ENCODE peak calls at places on chromosomes 12 and 14, in seven cellular contexts. One of them, this sample, is unnamed.
A peak's percentile ranks its signal among the peaks of the same experiment; 100 is the strongest.

GRCh38 chr12:25529738-25530137 is 23.3 kb downstream of the LMNTD1 start:
- DNase-seq in heart left ventricle: no peak
- DNase-seq in sigmoid colon: no peak
- DNase-seq in thyroid gland: no peak
- DNase-seq in IMR-90: peak; percentile 68
- DNase-seq in ovary: no peak
- DNase-seq in uterus: no peak
- DNase-seq in this sample: no peak

GRCh38 chr14:103762547-103762946 is 46.9 kb downstream of the ZFYVE21 start:
- DNase-seq in IMR-90: no peak
- DNase-seq in ovary: no peak
- DNase-seq in thyroid gland: no peak
- DNase-seq in sigmoid colon: no peak
- DNase-seq in heart left ventricle: no peak
- DNase-seq in uterus: no peak
- DNase-seq in this sample: no peak

GRCh38 chr12:9363145-9363544 is 154.9 kb upstream of the PZP start:
- DNase-seq in uterus: no peak
- DNase-seq in IMR-90: no peak
- DNase-seq in heart left ventricle: no peak
- DNase-seq in sigmoid colon: no peak
- DNase-seq in thyroid gland: no peak
- DNase-seq in ovary: no peak
- DNase-seq in this sample: no peak

GRCh38 chr14:100173353-100173752 is 13.9 kb upstream of the DEGS2 start:
- DNase-seq in uterus: no peak
- DNase-seq in IMR-90: no peak
- DNase-seq in thyroid gland: no peak
- DNase-seq in heart left ventricle: no peak
- DNase-seq in ovary: no peak
- DNase-seq in sigmoid colon: no peak
- DNase-seq in this sample: no peak

GRCh38 chr12:46490635-46491034 is 118.1 kb upstream of the SLC38A2 start:
- DNase-seq in uterus: no peak
- DNase-seq in sigmoid colon: no peak
- DNase-seq in ovary: no peak
- DNase-seq in IMR-90: peak; percentile 83
- DNase-seq in thyroid gland: no peak
- DNase-seq in heart left ventricle: no peak
- DNase-seq in this sample: no peak

GRCh38 chr14:74655597-74656389 is 43.8 kb upstream of the LTBP2 start:
- DNase-seq in IMR-90: peak; percentile 61
- DNase-seq in heart left ventricle: no peak
- DNase-seq in sigmoid colon: no peak
- DNase-seq in thyroid gland: no peak
- DNase-seq in ovary: no peak
- DNase-seq in uterus: no peak
- DNase-seq in this sample: no peak

GRCh38 chr12:2268478-2269286 is 215.9 kb downstream of the CACNA1C start:
- DNase-seq in IMR-90: peak; percentile 81
- DNase-seq in uterus: no peak
- DNase-seq in sigmoid colon: no peak
- DNase-seq in heart left ventricle: no peak
- DNase-seq in thyroid gland: no peak
- DNase-seq in ovary: no peak
- DNase-seq in this sample: no peak

GRCh38 chr12:94427520-94428381 is 31.9 kb downstream of the CEP83 start:
- DNase-seq in heart left ventricle: peak; percentile 56
- DNase-seq in thyroid gland: peak; percentile 89
- DNase-seq in ovary: peak; percentile 72
- DNase-seq in sigmoid colon: peak; percentile 85
- DNase-seq in IMR-90: peak; percentile 82
- DNase-seq in uterus: peak; percentile 80
- DNase-seq in this sample: peak; percentile 24

GRCh38 chr14:71117839-71118743 is 210.8 kb downstream of the PCNX1 start:
- DNase-seq in heart left ventricle: no peak
- DNase-seq in sigmoid colon: no peak
- DNase-seq in thyroid gland: no peak
- DNase-seq in ovary: no peak
- DNase-seq in uterus: no peak
- DNase-seq in IMR-90: peak; percentile 78
- DNase-seq in this sample: peak; percentile 55

GRCh38 chr12:126772171-126772864 is 1494.7 kb upstream of the TMEM132C start:
- DNase-seq in IMR-90: peak; percentile 2
- DNase-seq in thyroid gland: no peak
- DNase-seq in heart left ventricle: no peak
- DNase-seq in ovary: no peak
- DNase-seq in uterus: no peak
- DNase-seq in sigmoid colon: no peak
- DNase-seq in this sample: peak; percentile 15

GRCh38 chr14:78710963-78711362 is 540.8 kb downstream of the NRXN3 start:
- DNase-seq in thyroid gland: peak; percentile 45
- DNase-seq in heart left ventricle: no peak
- DNase-seq in sigmoid colon: no peak
- DNase-seq in ovary: no peak
- DNase-seq in uterus: no peak
- DNase-seq in IMR-90: no peak
- DNase-seq in this sample: no peak

GRCh38 chr12:65656904-65657351 is 167.4 kb upstream of the HMGA2 start:
- DNase-seq in thyroid gland: no peak
- DNase-seq in heart left ventricle: no peak
- DNase-seq in uterus: no peak
- DNase-seq in ovary: no peak
- DNase-seq in sigmoid colon: no peak
- DNase-seq in IMR-90: peak; percentile 99
- DNase-seq in this sample: no peak
- TF ChIP-seq POLR2A in thyroid gland: no peak
- TF ChIP-seq POLR2A in heart left ventricle: no peak
- TF ChIP-seq POLR2A in uterus: no peak
- TF ChIP-seq POLR2A in ovary: no peak
- TF ChIP-seq POLR2A in sigmoid colon: no peak
- TF ChIP-seq POLR2A in IMR-90: peak; percentile 24
- TF ChIP-seq POLR2A in this sample: no peak

DNA sequence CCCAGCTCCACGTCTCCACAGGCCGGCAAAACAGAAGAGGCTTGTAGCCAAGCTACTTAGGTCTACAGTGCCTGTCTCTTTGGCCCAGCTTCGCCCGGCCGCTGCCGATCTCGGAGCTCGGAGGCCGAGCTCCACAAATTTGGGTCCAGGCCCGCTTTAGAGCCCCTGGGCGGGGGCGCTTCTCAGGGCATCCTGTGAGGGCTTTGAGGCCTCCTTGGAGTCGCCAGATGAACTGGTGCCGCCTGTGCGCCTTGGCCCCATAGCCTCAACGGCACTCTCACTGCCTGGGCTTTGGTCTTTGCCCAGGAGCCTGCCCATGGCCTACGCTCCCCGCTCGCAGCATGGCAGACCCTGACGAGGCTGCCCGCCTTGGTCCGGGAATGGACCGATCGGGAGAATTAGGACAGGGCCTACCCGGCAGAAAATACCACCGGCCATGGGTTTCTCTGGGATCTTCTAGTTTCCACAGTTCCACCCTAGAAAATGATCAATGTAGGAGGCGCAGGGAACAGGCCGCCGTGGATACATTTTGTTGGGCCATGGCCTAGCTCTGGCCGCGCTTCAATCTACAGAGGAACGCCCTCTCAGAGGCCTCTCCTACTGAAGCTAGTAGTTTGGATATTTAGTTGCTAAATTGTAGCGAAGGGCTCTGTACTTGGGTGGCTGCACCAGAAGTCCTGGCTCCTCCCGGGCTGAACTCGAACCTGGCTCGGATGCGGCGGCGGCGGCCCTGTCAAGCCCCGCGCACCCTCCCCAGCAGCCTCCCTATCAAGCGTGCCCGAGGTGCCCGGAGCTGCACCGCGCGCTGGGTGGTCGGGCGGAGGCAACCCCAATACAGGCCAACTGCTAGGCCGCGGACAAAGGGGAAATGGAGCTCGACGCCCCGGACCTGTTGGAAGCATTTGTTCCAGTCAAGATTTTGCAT is 1.1 kb upstream of the NKX2-8 start:
- DNase-seq in uterus: no peak
- DNase-seq in heart left ventricle: no peak
- DNase-seq in thyroid gland: no peak
- DNase-seq in sigmoid colon: no peak
- DNase-seq in IMR-90: no peak
- DNase-seq in ovary: no peak
- DNase-seq in this sample: no peak
- H3K27me3 ChIP-seq in uterus: no peaks in the 10 kb centered on the region
- H3K27me3 ChIP-seq in heart left ventricle: peaks cover 100% of the 10 kb centered on the region
- H3K27me3 ChIP-seq in thyroid gland: no peaks in the 10 kb centered on the region
- H3K27me3 ChIP-seq in sigmoid colon: peaks cover 46% of the 10 kb centered on the region
- H3K27me3 ChIP-seq in IMR-90: peaks cover 67% of the 10 kb centered on the region
- H3K27me3 ChIP-seq in ovary: no peaks in the 10 kb centered on the region
- H3K27me3 ChIP-seq in this sample: peaks cover 100% of the 10 kb centered on the region

GRCh38 chr12:110917467-110917866 is 2.9 kb downstream of the MYL2 start:
- DNase-seq in heart left ventricle: no peak
- DNase-seq in thyroid gland: no peak
- DNase-seq in IMR-90: peak; percentile 17
- DNase-seq in ovary: no peak
- DNase-seq in uterus: no peak
- DNase-seq in sigmoid colon: no peak
- DNase-seq in this sample: no peak
- H3K4me3 ChIP-seq in heart left ventricle: peak overlapping the region; percentile 66
- H3K4me3 ChIP-seq in thyroid gland: no peak overlapping the region
- H3K4me3 ChIP-seq in IMR-90: no peak overlapping the region
- H3K4me3 ChIP-seq in ovary: no peak overlapping the region
- H3K4me3 ChIP-seq in uterus: no peak overlapping the region
- H3K4me3 ChIP-seq in sigmoid colon: no peak overlapping the region
- H3K4me3 ChIP-seq in this sample: no peak overlapping the region

GRCh38 chr14:89416002-89416995 is 734 bp downstream of the FOXN3 start:
- DNase-seq in IMR-90: peak; percentile 97
- DNase-seq in heart left ventricle: peak; percentile 98
- DNase-seq in ovary: peak; percentile 99
- DNase-seq in thyroid gland: peak; percentile 97
- DNase-seq in uterus: peak; percentile 98
- DNase-seq in sigmoid colon: peak; percentile 99
- DNase-seq in this sample: peak; percentile 100
- TF ChIP-seq POLR2A in IMR-90: peak; percentile 69
- TF ChIP-seq POLR2A in heart left ventricle: no peak
- TF ChIP-seq POLR2A in ovary: peak; percentile 2
- TF ChIP-seq POLR2A in thyroid gland: no peak
- TF ChIP-seq POLR2A in uterus: no peak
- TF ChIP-seq POLR2A in sigmoid colon: peak; percentile 14
- TF ChIP-seq POLR2A in this sample: peak; percentile 58

GRCh38 chr12:67695974-67696373 is 47.4 kb downstream of the DYRK2 start:
- DNase-seq in uterus: no peak
- DNase-seq in ovary: no peak
- DNase-seq in heart left ventricle: no peak
- DNase-seq in thyroid gland: no peak
- DNase-seq in sigmoid colon: no peak
- DNase-seq in IMR-90: no peak
- DNase-seq in this sample: no peak
- H3K27me3 ChIP-seq in uterus: no peaks in the 10 kb centered on the region
- H3K27me3 ChIP-seq in ovary: no peaks in the 10 kb centered on the region
- H3K27me3 ChIP-seq in heart left ventricle: no peaks in the 10 kb centered on the region
- H3K27me3 ChIP-seq in thyroid gland: no peaks in the 10 kb centered on the region
- H3K27me3 ChIP-seq in sigmoid colon: no peaks in the 10 kb centered on the region
- H3K27me3 ChIP-seq in IMR-90: no peaks in the 10 kb centered on the region
- H3K27me3 ChIP-seq in this sample: no peaks in the 10 kb centered on the region

DNA sequence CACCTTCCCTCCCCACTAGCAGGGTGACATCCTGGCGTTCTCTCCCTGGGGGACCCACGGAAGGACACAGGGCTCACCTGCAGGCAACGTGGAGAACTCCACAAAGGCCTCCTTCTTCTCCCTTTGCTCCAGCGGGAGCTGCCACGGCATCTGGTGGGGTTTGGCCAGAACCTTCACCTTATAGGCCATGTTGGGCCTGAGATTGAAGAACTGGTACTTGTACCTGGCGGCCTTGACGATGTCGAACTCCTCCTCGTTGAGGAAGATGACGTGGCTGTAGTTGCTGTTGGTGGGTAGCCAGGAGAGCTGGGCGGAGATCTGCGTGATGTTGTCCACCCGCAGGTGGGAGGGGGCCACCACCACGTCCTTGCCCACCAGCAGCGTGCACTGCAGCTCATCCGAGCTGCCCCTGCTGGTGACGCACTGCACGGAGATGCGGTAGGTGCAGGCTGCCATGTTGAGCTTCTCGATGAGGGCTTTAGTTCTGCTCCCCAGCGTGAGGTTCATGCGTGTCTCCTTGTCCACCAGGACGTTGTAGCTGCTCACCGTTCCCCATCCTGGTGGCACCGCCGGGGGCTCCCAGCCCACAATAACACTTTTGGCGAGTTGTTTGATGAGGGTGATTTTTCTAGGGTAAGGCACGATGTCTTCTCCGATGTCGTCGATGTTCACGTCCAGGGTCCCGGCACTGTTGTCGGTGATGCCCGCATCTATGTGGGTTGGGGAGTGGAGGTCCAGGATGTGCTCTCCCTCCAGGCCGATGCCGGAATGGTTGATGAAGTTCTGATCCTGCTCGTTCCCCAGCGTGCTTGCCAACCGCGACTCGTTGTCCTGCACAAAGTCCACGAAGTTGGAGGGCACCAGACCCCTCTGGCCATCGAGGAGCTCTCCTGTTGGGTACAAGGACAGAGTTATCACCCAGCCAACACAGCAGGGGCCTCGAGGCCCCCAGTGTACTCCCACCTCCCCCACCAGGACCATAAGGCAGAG is 104.4 kb downstream of the PIWIL1 start:
- DNase-seq in sigmoid colon: no peak
- DNase-seq in IMR-90: no peak
- DNase-seq in ovary: no peak
- DNase-seq in heart left ventricle: no peak
- DNase-seq in uterus: no peak
- DNase-seq in thyroid gland: no peak
- DNase-seq in this sample: no peak
- H3K4me3 ChIP-seq in sigmoid colon: no peak overlapping the region
- H3K4me3 ChIP-seq in IMR-90: no peak overlapping the region
- H3K4me3 ChIP-seq in ovary: no peak overlapping the region
- H3K4me3 ChIP-seq in heart left ventricle: no peak overlapping the region
- H3K4me3 ChIP-seq in uterus: no peak overlapping the region
- H3K4me3 ChIP-seq in thyroid gland: no peak overlapping the region
- H3K4me3 ChIP-seq in this sample: no peak overlapping the region

GRCh38 chr12:96906849-96907664 is at the start of gene NEDD1:
- DNase-seq in heart left ventricle: peak; percentile 89
- DNase-seq in sigmoid colon: peak; percentile 91
- DNase-seq in thyroid gland: peak; percentile 85
- DNase-seq in uterus: peak; percentile 84
- DNase-seq in ovary: peak; percentile 89
- DNase-seq in IMR-90: peak; percentile 67
- DNase-seq in this sample: peak; percentile 89
- TF ChIP-seq POLR2A in heart left ventricle: no peak
- TF ChIP-seq POLR2A in sigmoid colon: peak; percentile 48
- TF ChIP-seq POLR2A in thyroid gland: no peak
- TF ChIP-seq POLR2A in uterus: peak; percentile 58
- TF ChIP-seq POLR2A in ovary: peak; percentile 59
- TF ChIP-seq POLR2A in IMR-90: peak; percentile 53
- TF ChIP-seq POLR2A in this sample: peak; percentile 74